ENCODE peak calls at places on chromosomes 12 and 14, in nine cellular contexts. T, X, K, H, P, S, M, C and W are unnamed samples.

GRCh38 chr14:61109288-61109687 is 128.2 kb downstream of the SLC38A6 start:
- DNase-seq in T (no peak), X (no peak), K (no peak), H (no peak), P (no peak), S (no peak), M (no peak), C (no peak), W (no peak)

GRCh38 chr14:89162586-89162985 is 254.4 kb downstream of the FOXN3 start:
- DNase-seq in T (no peak), X (no peak), K (no peak), H (no peak), P (no peak), S (no peak), M (no peak), C (peak), W (no peak)

GRCh38 chr12:85564786-85565185 is 271.4 kb downstream of the RASSF9 start:
- DNase-seq in T (no peak), X (no peak), K (no peak), H (no peak), P (no peak), S (no peak), M (no peak), C (no peak), W (no peak)

GRCh38 chr12:50220357-50221061 is 53.3 kb upstream of the CERS5 start:
- DNase-seq in T (no peak), X (no peak), K (peak), H (no peak), P (no peak), S (peak), M (no peak), C (no peak), W (no peak)

GRCh38 chr12:100391856-100392255 is 35.0 kb downstream of the SLC17A8 start:
- DNase-seq in T (peak), X (no peak), K (no peak), H (no peak), P (no peak), S (no peak), M (no peak), C (no peak), W (peak)

GRCh38 chr14:64110832-64111231 is 183.3 kb downstream of the ESR2 start:
- DNase-seq in T (no peak), X (no peak), K (no peak), H (no peak), P (no peak), S (no peak), M (no peak), C (no peak), W (no peak)

GRCh38 chr14:36901846-36902245 is 240.2 kb downstream of the PAX9 start:
- DNase-seq in T (no peak), X (no peak), K (no peak), H (no peak), P (no peak), S (no peak), M (no peak), C (no peak), W (no peak)

GRCh38 chr14:94863366-94863765 is 93.5 kb upstream of the GSC start:
- DNase-seq in T (no peak), X (no peak), K (no peak), H (no peak), P (no peak), S (no peak), M (no peak), C (no peak), W (no peak)

GRCh38 chr14:47541652-47542051 is 133.8 kb downstream of the MDGA2 start:
- DNase-seq in T (no peak), X (no peak), K (no peak), H (no peak), P (no peak), S (no peak), M (no peak), C (no peak), W (no peak)

GRCh38 chr12:8065991-8066594 is at the start of gene C3AR1:
- DNase-seq in T (no peak), X (no peak), K (no peak), H (no peak), P (no peak), S (peak), M (no peak), C (no peak), W (peak)

GRCh38 chr14:65034021-65034420 is 47.3 kb downstream of the FNTB start:
- DNase-seq in T (no peak), X (no peak), K (no peak), H (no peak), P (no peak), S (no peak), M (no peak), C (no peak), W (no peak)

GRCh38 chr12:131445184-131445974 is 265.5 kb upstream of the SFSWAP start:
- DNase-seq in T (peak), X (no peak), K (no peak), H (no peak), P (no peak), S (no peak), M (peak), C (peak), W (no peak)

GRCh38 chr12:118059645-118060275 is 1.2 kb downstream of the WSB2 start:
- DNase-seq in T (no peak), X (no peak), K (no peak), H (no peak), P (no peak), S (peak), M (no peak), C (no peak), W (no peak)

GRCh38 chr12:3137268-3137761 is 60.1 kb downstream of the TSPAN9 start:
- DNase-seq in T (no peak), X (no peak), K (no peak), H (no peak), P (no peak), S (peak), M (peak), C (no peak), W (no peak)

GRCh38 chr14:53516261-53516774 is 363.2 kb upstream of the DDHD1 start:
- DNase-seq in T (no peak), X (no peak), K (no peak), H (no peak), P (no peak), S (no peak), M (no peak), C (no peak), W (no peak)

GRCh38 chr12:58710896-58711295 is 209.4 kb downstream of the LRIG3 start:
- DNase-seq in T (no peak), X (no peak), K (no peak), H (no peak), P (no peak), S (no peak), M (no peak), C (no peak), W (no peak)

GRCh38 chr12:62693291-62694040 is 226.8 kb downstream of the MON2 start:
- DNase-seq in T (no peak), X (no peak), K (no peak), H (no peak), P (no peak), S (no peak), M (no peak), C (peak), W (no peak)

GRCh38 chr12:4107436-4107878 is 166.1 kb upstream of the CCND2 start:
- DNase-seq in T (no peak), X (no peak), K (peak), H (no peak), P (no peak), S (peak), M (no peak), C (no peak), W (peak)

GRCh38 chr14:81305743-81306142 is 85.0 kb upstream of the GTF2A1 start:
- DNase-seq in T (no peak), X (no peak), K (no peak), H (no peak), P (no peak), S (no peak), M (no peak), C (no peak), W (no peak)

GRCh38 chr12:68391905-68392304 is 59.7 kb upstream of the MDM1 start:
- DNase-seq in T (no peak), X (no peak), K (no peak), H (no peak), P (no peak), S (no peak), M (no peak), C (no peak), W (no peak)

GRCh38 chr12:109706747-109707469 is 6.7 kb upstream of the FAM222A start:
- DNase-seq in T (no peak), X (no peak), K (no peak), H (no peak), P (no peak), S (no peak), M (no peak), C (no peak), W (peak)

GRCh38 chr12:118979763-118980406 is 1.5 kb upstream of the SRRM4 start:
- DNase-seq in T (peak), X (no peak), K (peak), H (no peak), P (no peak), S (peak), M (no peak), C (no peak), W (peak)

GRCh38 chr12:44847888-44848770 is 28.0 kb downstream of the NELL2 start:
- DNase-seq in T (no peak), X (no peak), K (no peak), H (no peak), P (no peak), S (no peak), M (peak), C (no peak), W (peak)

GRCh38 chr12:102917026-102917787 is at the start of gene PAH:
- DNase-seq in T (peak), X (no peak), K (no peak), H (no peak), P (no peak), S (no peak), M (peak), C (peak), W (peak)

DNA sequence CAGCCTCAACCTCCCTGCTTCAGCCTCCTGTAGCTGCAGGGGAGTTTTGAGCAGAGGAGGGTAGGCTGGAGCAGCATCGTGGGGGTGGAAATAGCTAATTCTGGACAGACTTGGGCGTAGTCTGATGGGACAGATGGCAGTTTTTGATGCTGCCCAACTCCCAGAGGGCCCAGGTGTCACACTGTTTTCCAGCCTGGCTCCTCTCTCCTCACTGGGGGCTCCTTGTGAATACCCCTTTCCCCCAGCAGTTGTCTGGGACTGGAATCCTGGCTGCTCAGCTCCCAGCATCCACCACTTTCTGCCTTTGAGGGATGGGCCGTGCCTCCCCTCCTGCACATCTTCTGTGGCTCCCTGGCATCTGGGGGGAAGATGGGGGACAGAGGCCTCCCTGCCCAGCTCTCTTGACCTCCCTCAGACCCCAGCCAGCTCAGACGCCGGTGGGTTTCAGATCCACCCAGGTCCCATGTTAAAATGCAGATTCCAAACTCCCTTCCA is 34.0 kb downstream of the SH2B3 start:
- DNase-seq in T (no peak), X (no peak), K (no peak), H (peak), P (peak), S (no peak), M (peak), C (no peak), W (no peak)
- TF ChIP-seq POLR2A in T (no peak), X (no peak), K (no peak), H (no peak), P (no peak), S (no peak), M (no peak), C (no peak), W (no peak)

GRCh38 chr14:27384124-27384523 is 786.3 kb upstream of the NOVA1 start:
- DNase-seq in T (no peak), X (no peak), K (no peak), H (no peak), P (no peak), S (no peak), M (no peak), C (peak), W (no peak)

GRCh38 chr14:27389402-27389801 is 791.6 kb upstream of the NOVA1 start:
- DNase-seq in T (no peak), X (no peak), K (no peak), H (no peak), P (no peak), S (no peak), M (no peak), C (no peak), W (no peak)

GRCh38 chr14:27390130-27390529 is 792.3 kb upstream of the NOVA1 start:
- DNase-seq in T (no peak), X (no peak), K (no peak), H (no peak), P (no peak), S (no peak), M (no peak), C (no peak), W (no peak)

GRCh38 chr14:27387458-27387857 is 789.6 kb upstream of the NOVA1 start:
- DNase-seq in T (no peak), X (no peak), K (no peak), H (no peak), P (no peak), S (no peak), M (no peak), C (no peak), W (no peak)

GRCh38 chr14:27386391-27386790 is 788.6 kb upstream of the NOVA1 start:
- DNase-seq in T (no peak), X (no peak), K (no peak), H (no peak), P (no peak), S (no peak), M (no peak), C (no peak), W (no peak)
- TF ChIP-seq POLR2AphosphoS5 in T (no peak), X (no peak), K (no peak), H (no peak), P (no peak), S (no peak), M (no peak), C (no peak), W (no peak)

DNA sequence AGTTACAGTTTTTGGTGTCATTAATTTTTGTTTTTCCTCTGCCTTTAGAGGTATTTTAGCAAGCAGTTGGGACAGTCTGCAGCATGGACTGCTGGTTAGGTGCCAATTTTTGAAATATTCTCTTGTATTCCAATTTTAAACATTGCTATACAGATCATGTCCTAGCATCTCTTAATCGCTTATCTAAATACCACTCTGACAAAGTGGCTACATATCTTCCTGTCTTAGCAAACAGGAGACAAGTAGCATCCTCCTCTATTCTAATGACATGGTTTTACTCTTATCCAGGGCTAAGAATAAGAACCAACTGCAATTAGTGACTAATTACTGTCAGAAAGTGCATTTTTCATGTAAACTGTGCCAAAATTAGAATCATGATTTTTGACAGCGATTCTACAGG is 117.8 kb upstream of the ATP2B1 start:
- DNase-seq in T (no peak), X (no peak), K (no peak), H (no peak), P (no peak), S (no peak), M (no peak), C (no peak), W (no peak)
- H3K4me3 ChIP-seq in T (no peak), X (no peak), K (no peak), H (no peak), P (no peak), S (no peak), M (no peak), C (no peak), W (no peak)

GRCh38 chr12:94650143-94651056 is at the start of gene TMCC3:
- DNase-seq in T (peak), X (no peak), K (peak), H (peak), P (peak), S (peak), M (peak), C (peak), W (peak)
- TF ChIP-seq POLR2A in T (no peak), X (no peak), K (peak), H (no peak), P (no peak), S (peak), M (peak), C (peak), W (no peak)

GRCh38 chr14:32494566-32495434 is 165.7 kb downstream of the AKAP6 start:
- DNase-seq in T (no peak), X (no peak), K (no peak), H (no peak), P (no peak), S (no peak), M (no peak), C (no peak), W (no peak)
- TF ChIP-seq POLR2AphosphoS5 in T (no peak), X (no peak), K (no peak), H (no peak), P (no peak), S (no peak), M (no peak), C (no peak), W (no peak)

DNA sequence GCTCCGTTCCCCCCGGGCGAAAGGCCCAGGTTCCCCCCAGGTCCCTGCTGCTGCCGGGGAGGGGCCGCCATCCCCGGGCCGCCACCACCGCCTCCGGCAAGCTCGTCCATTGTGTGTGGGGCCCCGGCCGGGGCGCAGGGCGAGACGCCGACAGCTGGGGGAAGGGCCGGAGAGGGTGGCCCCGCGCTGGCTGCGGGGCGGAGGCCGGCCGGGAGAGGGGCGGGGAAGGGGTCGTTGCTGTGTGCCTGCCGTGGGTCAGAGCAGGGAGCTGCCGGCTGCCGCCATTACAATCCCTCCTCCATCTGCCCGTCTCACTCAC is at the start of gene STRN3:
- DNase-seq in T (no peak), X (no peak), K (no peak), H (no peak), P (no peak), S (no peak), M (no peak), C (peak), W (no peak)
- H3K4me3 ChIP-seq in T (peak), X (peak), K (peak), H (peak), P (peak), S (peak), M (peak), C (peak), W (peak)